ENCODE peak calls at places on chromosomes 13 and 19, in seven cellular contexts. T, P, N, M, Q, I and U are unnamed samples.

GRCh38 chr13:79936368-79937136 is 404.4 kb downstream of the SPRY2 start:
- DNase-seq in T (peak; percentile 93), P (no peak), N (no peak), M (peak; percentile 99), Q (no peak), I (no peak), U (peak; percentile 47)

GRCh38 chr13:38213307-38213706 is 136.3 kb upstream of the UFM1 start:
- DNase-seq in T (no peak), P (no peak), N (no peak), M (no peak), Q (no peak), I (no peak), U (no peak)

GRCh38 chr19:19630062-19630414 is 2.0 kb upstream of the LPAR2 start:
- DNase-seq in T (no peak), P (no peak), N (no peak), M (no peak), Q (no peak), I (peak; percentile 56), U (no peak)

GRCh38 chr13:102878491-102878890 is 32.7 kb downstream of the ERCC5 start:
- DNase-seq in T (no peak), P (no peak), N (no peak), M (no peak), Q (no peak), I (no peak), U (no peak)

GRCh38 chr19:10812902-10813404 is 23.1 kb downstream of the TMED1 start:
- DNase-seq in T (peak; percentile 82), P (no peak), N (peak; percentile 88), M (peak; percentile 82), Q (no peak), I (no peak), U (no peak)

GRCh38 chr13:41006296-41006695 is 12.8 kb downstream of the ELF1 start:
- DNase-seq in T (no peak), P (no peak), N (no peak), M (no peak), Q (no peak), I (no peak), U (no peak)

GRCh38 chr13:48731957-48732569 is 78.3 kb downstream of the CYSLTR2 start:
- DNase-seq in T (no peak), P (peak; percentile 25), N (peak; percentile 15), M (no peak), Q (peak; percentile 56), I (peak; percentile 69), U (no peak)

GRCh38 chr13:82627183-82627582 is 1255.1 kb downstream of the SLITRK1 start:
- DNase-seq in T (peak; percentile 42), P (no peak), N (no peak), M (peak; percentile 27), Q (no peak), I (no peak), U (no peak)

GRCh38 chr13:75876371-75877050 is 240.4 kb downstream of the LMO7 start:
- DNase-seq in T (peak; percentile 80), P (peak; percentile 24), N (peak; percentile 11), M (no peak), Q (peak; percentile 68), I (peak; percentile 76), U (no peak)

GRCh38 chr13:112773601-112774447 is 84.0 kb downstream of the ATP11A start:
- DNase-seq in T (no peak), P (no peak), N (no peak), M (no peak), Q (no peak), I (no peak), U (no peak)

GRCh38 chr19:55287361-55288079 is 3.7 kb downstream of the BRSK1 start:
- DNase-seq in T (no peak), P (no peak), N (no peak), M (no peak), Q (no peak), I (no peak), U (peak; percentile 79)

GRCh38 chr13:21668665-21669599 is 1.9 kb upstream of the FGF9 start:
- DNase-seq in T (no peak), P (no peak), N (no peak), M (no peak), Q (no peak), I (peak; percentile 63), U (no peak)

GRCh38 chr13:97977376-97977705 is 23.9 kb downstream of the IPO5 start:
- DNase-seq in T (peak; percentile 30), P (no peak), N (no peak), M (no peak), Q (no peak), I (no peak), U (no peak)

GRCh38 chr13:108345016-108345415 is 75.5 kb downstream of the TNFSF13B start:
- DNase-seq in T (no peak), P (no peak), N (no peak), M (no peak), Q (no peak), I (no peak), U (no peak)

GRCh38 chr13:69828527-69828926 is 279.1 kb upstream of the ATXN8OS start:
- DNase-seq in T (no peak), P (no peak), N (no peak), M (no peak), Q (no peak), I (no peak), U (no peak)

GRCh38 chr19:3184847-3185481 is 766 bp upstream of the NCLN start:
- DNase-seq in T (no peak), P (peak; percentile 68), N (no peak), M (no peak), Q (no peak), I (peak; percentile 84), U (no peak)